ENCODE peak calls at places on chromosomes 6 and 20, in nine cellular contexts. D is PC-3; T is ascending aorta; A is transverse colon; J is psoas muscle; X is body of pancreas; Y is cardiac muscle cell; E is ovary; L is CD8-positive, alpha-beta memory T cell. G is an unnamed sample.

GRCh38 chr20:10511166-10511506 is 76.0 kb downstream of the SLX4IP start:
- DNase-seq in D (no peak), T (no peak), A (no peak), J (no peak), X (no peak), Y (no peak), E (no peak), L (no peak), G (no peak)

GRCh38 chr6:96898241-96898851 is 655 bp upstream of the NDUFAF4 start:
- DNase-seq in D (peak), T (no peak), A (no peak), J (no peak), X (no peak), Y (peak), E (no peak), L (peak), G (no peak)

GRCh38 chr20:59010321-59010994 is 3.4 kb upstream of the CTSZ start:
- DNase-seq in D (peak), T (no peak), A (peak), J (no peak), X (no peak), Y (peak), E (no peak), L (no peak), G (no peak)

GRCh38 chr6:35089935-35090505 is 51.1 kb downstream of the TCP11 start:
- DNase-seq in D (no peak), T (no peak), A (no peak), J (no peak), X (no peak), Y (peak), E (no peak), L (no peak), G (peak)

GRCh38 chr6:83804886-83805285 is 48.3 kb upstream of the RIPPLY2 start:
- DNase-seq in D (no peak), T (no peak), A (no peak), J (no peak), X (no peak), Y (no peak), E (no peak), L (no peak), G (no peak)

GRCh38 chr6:31949926-31950548 is 4.1 kb downstream of the CFB start:
- DNase-seq in D (no peak), T (no peak), A (no peak), J (no peak), X (no peak), Y (no peak), E (no peak), L (no peak), G (no peak)

GRCh38 chr6:37565267-37566208 is 65.8 kb upstream of the CCDC167 start:
- DNase-seq in D (no peak), T (no peak), A (no peak), J (no peak), X (no peak), Y (no peak), E (peak), L (no peak), G (no peak)

GRCh38 chr6:29647927-29648642 is 8.8 kb upstream of the MOG start:
- DNase-seq in D (peak), T (no peak), A (no peak), J (no peak), X (no peak), Y (peak), E (no peak), L (no peak), G (peak)

GRCh38 chr6:125251516-125252229 is 50.1 kb downstream of the HDDC2 start:
- DNase-seq in D (no peak), T (no peak), A (no peak), J (no peak), X (no peak), Y (no peak), E (no peak), L (no peak), G (no peak)

GRCh38 chr6:51289041-51289440 is 470.4 kb downstream of the TFAP2B start:
- DNase-seq in D (peak), T (no peak), A (no peak), J (no peak), X (no peak), Y (no peak), E (no peak), L (no peak), G (peak)

GRCh38 chr6:27168108-27168507 is 79.4 kb upstream of the PRSS16 start:
- DNase-seq in D (peak), T (no peak), A (no peak), J (no peak), X (no peak), Y (no peak), E (no peak), L (no peak), G (no peak)

DNA sequence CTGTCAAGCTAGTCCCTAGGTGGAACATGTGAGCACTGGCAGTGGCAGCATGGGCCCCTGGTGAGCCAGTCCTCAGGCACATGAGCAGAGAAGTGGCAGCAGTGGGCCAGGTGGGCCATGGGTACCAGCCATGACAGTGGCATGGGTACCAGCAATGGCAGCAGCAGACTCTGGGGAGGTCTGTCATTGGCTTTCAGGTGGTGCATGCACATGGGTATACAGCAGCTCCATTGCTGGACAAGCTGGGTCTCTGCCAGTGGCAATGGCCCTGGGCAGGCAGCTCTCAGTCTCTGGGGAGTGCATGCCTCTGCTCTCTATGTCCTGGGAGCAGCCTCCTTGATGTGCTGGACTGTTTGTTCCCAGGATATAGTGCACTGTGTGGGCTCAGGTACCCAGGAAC is 65.3 kb downstream of the KAT14 start:
- DNase-seq in D (no peak), T (no peak), A (no peak), J (no peak), X (no peak), Y (no peak), E (no peak), L (no peak), G (no peak)
- H3K4me3 ChIP-seq in D (no peak), T (no peak), A (no peak), J (no peak), X (no peak), Y (no peak), E (no peak), L (no peak), G (no peak)

DNA sequence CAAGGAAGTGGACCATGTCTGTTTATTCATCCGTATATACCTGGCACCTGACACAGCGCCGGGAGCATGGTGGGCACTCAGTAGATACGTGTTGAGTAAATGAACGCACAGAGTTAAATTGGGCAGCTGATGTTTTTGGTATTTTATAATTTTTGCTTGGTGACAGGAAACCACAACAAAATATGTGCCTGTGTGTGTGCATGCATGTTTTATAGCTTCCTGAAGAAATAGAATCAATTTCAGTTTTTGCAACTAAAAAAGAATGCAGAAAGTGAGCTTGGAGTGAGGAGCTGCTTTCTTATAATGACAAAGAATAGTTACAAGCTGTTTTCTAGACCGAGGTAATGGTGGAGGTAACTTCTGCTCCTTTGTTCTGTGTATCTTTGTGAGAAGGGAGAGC is 91.5 kb downstream of the PLCB4 start:
- DNase-seq in D (no peak), T (no peak), A (no peak), J (no peak), X (no peak), Y (no peak), E (no peak), L (no peak), G (no peak)
- H3K27ac ChIP-seq in D (no peak), T (no peak), A (no peak), J (no peak), X (no peak), Y (peak), E (no peak), L (no peak), G (no peak)

GRCh38 chr6:100464910-100465700 is at the start of gene SIM1:
- DNase-seq in D (no peak), T (no peak), A (peak), J (peak), X (peak), Y (peak), E (peak), L (no peak), G (peak)

GRCh38 chr6:100462990-100463684 is 1.6 kb downstream of the SIM1 start:
- DNase-seq in D (no peak), T (no peak), A (no peak), J (no peak), X (no peak), Y (no peak), E (no peak), L (no peak), G (no peak)

GRCh38 chr6:100464162-100464851 is 414 bp downstream of the SIM1 start:
- DNase-seq in D (no peak), T (no peak), A (no peak), J (no peak), X (no peak), Y (no peak), E (no peak), L (no peak), G (no peak)

GRCh38 chr6:100462396-100462795 is 2.3 kb downstream of the SIM1 start:
- DNase-seq in D (no peak), T (no peak), A (no peak), J (no peak), X (no peak), Y (no peak), E (no peak), L (no peak), G (no peak)

GRCh38 chr6:100463685-100464161 is 998 bp downstream of the SIM1 start:
- DNase-seq in D (no peak), T (no peak), A (no peak), J (no peak), X (no peak), Y (no peak), E (no peak), L (no peak), G (no peak)
- H3K4me3 ChIP-seq in D (no peak), T (no peak), A (no peak), J (peak), X (no peak), Y (no peak), E (no peak), L (no peak), G (no peak)

GRCh38 chr6:39929039-39929732 is 5.1 kb downstream of the MOCS1 start:
- DNase-seq in D (no peak), T (no peak), A (no peak), J (no peak), X (no peak), Y (no peak), E (no peak), L (no peak), G (peak)
- H3K27ac ChIP-seq in D (peak), T (peak), A (peak), J (peak), X (no peak), Y (no peak), E (no peak), L (no peak), G (peak)